ENCODE peak calls at places on chromosomes 16 and 17, in nine cellular contexts. One of them, this sample, is unnamed.

GRCh38 chr16:73382921-73383594 is 335.1 kb upstream of the ZFHX3 start:
- DNase-seq in HS-5: no peak
- DNase-seq in ACHN: no peak
- DNase-seq in Right ventricle myocardium superior: no peak
- DNase-seq in stimulated activated CD4-positive, alpha-beta T cell treated with anti-CD3 and anti-CD28 coated beads, Interleukin-2, amount 100 ng/mL, for 24 hours: no peak
- DNase-seq in RPMI7951: no peak
- DNase-seq in stimulated activated CD8-positive, alpha-beta memory T cell treated with anti-CD3 and anti-CD28 coated beads, Interleukin-2, amount 100 ng/mL, for 1 hour: no peak
- DNase-seq in colonic mucosa: no peak
- DNase-seq in H54: no peak
- DNase-seq in this sample: no peak

GRCh38 chr16:88619859-88620655 is 18.3 kb upstream of the IL17C start:
- DNase-seq in colonic mucosa: no peak
- DNase-seq in H54: no peak
- DNase-seq in HS-5: no peak
- DNase-seq in ACHN: no peak
- DNase-seq in stimulated activated CD4-positive, alpha-beta T cell treated with anti-CD3 and anti-CD28 coated beads, Interleukin-2, amount 100 ng/mL, for 24 hours: peak; percentile 53
- DNase-seq in RPMI7951: peak; percentile 16
- DNase-seq in stimulated activated CD8-positive, alpha-beta memory T cell treated with anti-CD3 and anti-CD28 coated beads, Interleukin-2, amount 100 ng/mL, for 1 hour: peak; percentile 48
- DNase-seq in Right ventricle myocardium superior: no peak
- DNase-seq in this sample: peak; percentile 98

GRCh38 chr16:16120382-16121184 is 102.7 kb downstream of the ABCC6 start:
- DNase-seq in stimulated activated CD8-positive, alpha-beta memory T cell treated with anti-CD3 and anti-CD28 coated beads, Interleukin-2, amount 100 ng/mL, for 1 hour: no peak
- DNase-seq in colonic mucosa: peak; percentile 46
- DNase-seq in ACHN: no peak
- DNase-seq in HS-5: no peak
- DNase-seq in stimulated activated CD4-positive, alpha-beta T cell treated with anti-CD3 and anti-CD28 coated beads, Interleukin-2, amount 100 ng/mL, for 24 hours: no peak
- DNase-seq in H54: no peak
- DNase-seq in RPMI7951: no peak
- DNase-seq in Right ventricle myocardium superior: peak; percentile 83
- DNase-seq in this sample: no peak

GRCh38 chr16:83402969-83403368 is 404.8 kb upstream of the HSBP1 start:
- DNase-seq in H54: peak; percentile 25
- DNase-seq in stimulated activated CD4-positive, alpha-beta T cell treated with anti-CD3 and anti-CD28 coated beads, Interleukin-2, amount 100 ng/mL, for 24 hours: no peak
- DNase-seq in stimulated activated CD8-positive, alpha-beta memory T cell treated with anti-CD3 and anti-CD28 coated beads, Interleukin-2, amount 100 ng/mL, for 1 hour: no peak
- DNase-seq in colonic mucosa: no peak
- DNase-seq in HS-5: no peak
- DNase-seq in RPMI7951: peak; percentile 73
- DNase-seq in Right ventricle myocardium superior: no peak
- DNase-seq in ACHN: no peak
- DNase-seq in this sample: no peak

GRCh38 chr16:31875112-31875803 is 1.7 kb downstream of the ZNF267 start:
- DNase-seq in Right ventricle myocardium superior: no peak
- DNase-seq in RPMI7951: peak; percentile 65
- DNase-seq in colonic mucosa: no peak
- DNase-seq in HS-5: no peak
- DNase-seq in H54: peak; percentile 9
- DNase-seq in stimulated activated CD4-positive, alpha-beta T cell treated with anti-CD3 and anti-CD28 coated beads, Interleukin-2, amount 100 ng/mL, for 24 hours: no peak
- DNase-seq in ACHN: no peak
- DNase-seq in stimulated activated CD8-positive, alpha-beta memory T cell treated with anti-CD3 and anti-CD28 coated beads, Interleukin-2, amount 100 ng/mL, for 1 hour: no peak
- DNase-seq in this sample: no peak

GRCh38 chr16:8569650-8570338 is 20.5 kb downstream of the TMEM114 start:
- DNase-seq in stimulated activated CD8-positive, alpha-beta memory T cell treated with anti-CD3 and anti-CD28 coated beads, Interleukin-2, amount 100 ng/mL, for 1 hour: no peak
- DNase-seq in Right ventricle myocardium superior: no peak
- DNase-seq in RPMI7951: no peak
- DNase-seq in H54: no peak
- DNase-seq in HS-5: no peak
- DNase-seq in ACHN: no peak
- DNase-seq in stimulated activated CD4-positive, alpha-beta T cell treated with anti-CD3 and anti-CD28 coated beads, Interleukin-2, amount 100 ng/mL, for 24 hours: no peak
- DNase-seq in colonic mucosa: no peak
- DNase-seq in this sample: no peak

GRCh38 chr16:10183606-10183959 is 1.4 kb upstream of the GRIN2A start:
- DNase-seq in H54: no peak
- DNase-seq in ACHN: no peak
- DNase-seq in HS-5: no peak
- DNase-seq in colonic mucosa: no peak
- DNase-seq in Right ventricle myocardium superior: no peak
- DNase-seq in stimulated activated CD4-positive, alpha-beta T cell treated with anti-CD3 and anti-CD28 coated beads, Interleukin-2, amount 100 ng/mL, for 24 hours: no peak
- DNase-seq in stimulated activated CD8-positive, alpha-beta memory T cell treated with anti-CD3 and anti-CD28 coated beads, Interleukin-2, amount 100 ng/mL, for 1 hour: no peak
- DNase-seq in RPMI7951: no peak
- DNase-seq in this sample: no peak

GRCh38 chr17:50153650-50154575 is 3.4 kb upstream of the PPP1R9B start:
- DNase-seq in ACHN: no peak
- DNase-seq in colonic mucosa: no peak
- DNase-seq in RPMI7951: peak; percentile 90
- DNase-seq in Right ventricle myocardium superior: peak; percentile 87
- DNase-seq in H54: no peak
- DNase-seq in HS-5: no peak
- DNase-seq in stimulated activated CD4-positive, alpha-beta T cell treated with anti-CD3 and anti-CD28 coated beads, Interleukin-2, amount 100 ng/mL, for 24 hours: no peak
- DNase-seq in stimulated activated CD8-positive, alpha-beta memory T cell treated with anti-CD3 and anti-CD28 coated beads, Interleukin-2, amount 100 ng/mL, for 1 hour: no peak
- DNase-seq in this sample: peak; percentile 53

GRCh38 chr17:81487487-81488275 is 24.9 kb downstream of the ACTG1 start:
- DNase-seq in Right ventricle myocardium superior: peak; percentile 89
- DNase-seq in stimulated activated CD8-positive, alpha-beta memory T cell treated with anti-CD3 and anti-CD28 coated beads, Interleukin-2, amount 100 ng/mL, for 1 hour: peak; percentile 71
- DNase-seq in stimulated activated CD4-positive, alpha-beta T cell treated with anti-CD3 and anti-CD28 coated beads, Interleukin-2, amount 100 ng/mL, for 24 hours: peak; percentile 81
- DNase-seq in RPMI7951: peak; percentile 26
- DNase-seq in H54: peak; percentile 90
- DNase-seq in HS-5: no peak
- DNase-seq in colonic mucosa: peak; percentile 81
- DNase-seq in ACHN: peak; percentile 86
- DNase-seq in this sample: no peak

GRCh38 chr16:7268182-7268581 is 64.5 kb upstream of the RBFOX1 start:
- DNase-seq in H54: peak; percentile 12
- DNase-seq in HS-5: no peak
- DNase-seq in stimulated activated CD4-positive, alpha-beta T cell treated with anti-CD3 and anti-CD28 coated beads, Interleukin-2, amount 100 ng/mL, for 24 hours: no peak
- DNase-seq in colonic mucosa: peak; percentile 32
- DNase-seq in stimulated activated CD8-positive, alpha-beta memory T cell treated with anti-CD3 and anti-CD28 coated beads, Interleukin-2, amount 100 ng/mL, for 1 hour: no peak
- DNase-seq in ACHN: peak; percentile 53
- DNase-seq in RPMI7951: peak; percentile 6
- DNase-seq in Right ventricle myocardium superior: no peak
- DNase-seq in this sample: peak; percentile 13

GRCh38 chr16:12213180-12213579 is 236.6 kb downstream of the SNX29 start:
- DNase-seq in stimulated activated CD4-positive, alpha-beta T cell treated with anti-CD3 and anti-CD28 coated beads, Interleukin-2, amount 100 ng/mL, for 24 hours: no peak
- DNase-seq in H54: no peak
- DNase-seq in Right ventricle myocardium superior: no peak
- DNase-seq in stimulated activated CD8-positive, alpha-beta memory T cell treated with anti-CD3 and anti-CD28 coated beads, Interleukin-2, amount 100 ng/mL, for 1 hour: no peak
- DNase-seq in HS-5: no peak
- DNase-seq in colonic mucosa: no peak
- DNase-seq in ACHN: no peak
- DNase-seq in RPMI7951: no peak
- DNase-seq in this sample: no peak

GRCh38 chr17:34798581-34798980 is 162.7 kb downstream of the CCT6B start:
- DNase-seq in H54: no peak
- DNase-seq in ACHN: no peak
- DNase-seq in colonic mucosa: no peak
- DNase-seq in HS-5: no peak
- DNase-seq in stimulated activated CD4-positive, alpha-beta T cell treated with anti-CD3 and anti-CD28 coated beads, Interleukin-2, amount 100 ng/mL, for 24 hours: no peak
- DNase-seq in RPMI7951: no peak
- DNase-seq in Right ventricle myocardium superior: no peak
- DNase-seq in stimulated activated CD8-positive, alpha-beta memory T cell treated with anti-CD3 and anti-CD28 coated beads, Interleukin-2, amount 100 ng/mL, for 1 hour: no peak
- DNase-seq in this sample: no peak

GRCh38 chr17:42814633-42815399 is 9.3 kb downstream of the BECN1 start:
- DNase-seq in Right ventricle myocardium superior: no peak
- DNase-seq in H54: peak; percentile 64
- DNase-seq in RPMI7951: peak; percentile 87
- DNase-seq in ACHN: no peak
- DNase-seq in colonic mucosa: no peak
- DNase-seq in HS-5: peak; percentile 93
- DNase-seq in stimulated activated CD4-positive, alpha-beta T cell treated with anti-CD3 and anti-CD28 coated beads, Interleukin-2, amount 100 ng/mL, for 24 hours: no peak
- DNase-seq in stimulated activated CD8-positive, alpha-beta memory T cell treated with anti-CD3 and anti-CD28 coated beads, Interleukin-2, amount 100 ng/mL, for 1 hour: no peak
- DNase-seq in this sample: no peak

GRCh38 chr16:49593423-49594040 is 219.9 kb downstream of the C16orf78 start:
- DNase-seq in HS-5: no peak
- DNase-seq in stimulated activated CD4-positive, alpha-beta T cell treated with anti-CD3 and anti-CD28 coated beads, Interleukin-2, amount 100 ng/mL, for 24 hours: no peak
- DNase-seq in stimulated activated CD8-positive, alpha-beta memory T cell treated with anti-CD3 and anti-CD28 coated beads, Interleukin-2, amount 100 ng/mL, for 1 hour: no peak
- DNase-seq in RPMI7951: no peak
- DNase-seq in H54: no peak
- DNase-seq in ACHN: no peak
- DNase-seq in colonic mucosa: no peak
- DNase-seq in Right ventricle myocardium superior: no peak
- DNase-seq in this sample: no peak

GRCh38 chr17:75996665-75997590 is 3.7 kb upstream of the CDK3 start:
- DNase-seq in ACHN: peak; percentile 43
- DNase-seq in RPMI7951: peak; percentile 68
- DNase-seq in stimulated activated CD4-positive, alpha-beta T cell treated with anti-CD3 and anti-CD28 coated beads, Interleukin-2, amount 100 ng/mL, for 24 hours: peak; percentile 39
- DNase-seq in H54: peak; percentile 86
- DNase-seq in Right ventricle myocardium superior: peak; percentile 60
- DNase-seq in stimulated activated CD8-positive, alpha-beta memory T cell treated with anti-CD3 and anti-CD28 coated beads, Interleukin-2, amount 100 ng/mL, for 1 hour: no peak
- DNase-seq in colonic mucosa: peak; percentile 88
- DNase-seq in HS-5: no peak
- DNase-seq in this sample: peak; percentile 85

GRCh38 chr17:3544365-3544764 is 13.2 kb downstream of the TRPV3 start:
- DNase-seq in RPMI7951: no peak
- DNase-seq in Right ventricle myocardium superior: no peak
- DNase-seq in ACHN: no peak
- DNase-seq in stimulated activated CD4-positive, alpha-beta T cell treated with anti-CD3 and anti-CD28 coated beads, Interleukin-2, amount 100 ng/mL, for 24 hours: no peak
- DNase-seq in H54: no peak
- DNase-seq in colonic mucosa: no peak
- DNase-seq in HS-5: no peak
- DNase-seq in stimulated activated CD8-positive, alpha-beta memory T cell treated with anti-CD3 and anti-CD28 coated beads, Interleukin-2, amount 100 ng/mL, for 1 hour: no peak
- DNase-seq in this sample: no peak

GRCh38 chr17:47254403-47254943 is 846 bp downstream of the ITGB3 start:
- DNase-seq in Right ventricle myocardium superior: no peak
- DNase-seq in RPMI7951: no peak
- DNase-seq in stimulated activated CD4-positive, alpha-beta T cell treated with anti-CD3 and anti-CD28 coated beads, Interleukin-2, amount 100 ng/mL, for 24 hours: no peak
- DNase-seq in stimulated activated CD8-positive, alpha-beta memory T cell treated with anti-CD3 and anti-CD28 coated beads, Interleukin-2, amount 100 ng/mL, for 1 hour: no peak
- DNase-seq in ACHN: no peak
- DNase-seq in H54: no peak
- DNase-seq in colonic mucosa: no peak
- DNase-seq in HS-5: no peak
- DNase-seq in this sample: no peak

GRCh38 chr16:68823401-68823800 is 19.9 kb upstream of the TANGO6 start:
- DNase-seq in stimulated activated CD4-positive, alpha-beta T cell treated with anti-CD3 and anti-CD28 coated beads, Interleukin-2, amount 100 ng/mL, for 24 hours: no peak
- DNase-seq in stimulated activated CD8-positive, alpha-beta memory T cell treated with anti-CD3 and anti-CD28 coated beads, Interleukin-2, amount 100 ng/mL, for 1 hour: no peak
- DNase-seq in HS-5: peak; percentile 85
- DNase-seq in H54: peak; percentile 74
- DNase-seq in Right ventricle myocardium superior: no peak
- DNase-seq in colonic mucosa: no peak
- DNase-seq in RPMI7951: peak; percentile 70
- DNase-seq in ACHN: peak; percentile 87
- DNase-seq in this sample: peak; percentile 37

GRCh38 chr16:72094266-72094610 is 591 bp downstream of the DHX38 start:
- DNase-seq in Right ventricle myocardium superior: no peak
- DNase-seq in HS-5: no peak
- DNase-seq in stimulated activated CD4-positive, alpha-beta T cell treated with anti-CD3 and anti-CD28 coated beads, Interleukin-2, amount 100 ng/mL, for 24 hours: peak; percentile 64
- DNase-seq in H54: no peak
- DNase-seq in RPMI7951: peak; percentile 15
- DNase-seq in stimulated activated CD8-positive, alpha-beta memory T cell treated with anti-CD3 and anti-CD28 coated beads, Interleukin-2, amount 100 ng/mL, for 1 hour: no peak
- DNase-seq in colonic mucosa: peak; percentile 28
- DNase-seq in ACHN: peak; percentile 25
- DNase-seq in this sample: no peak

GRCh38 chr16:89031715-89032659 is 55.0 kb upstream of the CBFA2T3 start:
- DNase-seq in colonic mucosa: peak; percentile 34
- DNase-seq in H54: no peak
- DNase-seq in RPMI7951: no peak
- DNase-seq in HS-5: no peak
- DNase-seq in ACHN: no peak
- DNase-seq in stimulated activated CD8-positive, alpha-beta memory T cell treated with anti-CD3 and anti-CD28 coated beads, Interleukin-2, amount 100 ng/mL, for 1 hour: peak; percentile 25
- DNase-seq in Right ventricle myocardium superior: peak; percentile 66
- DNase-seq in stimulated activated CD4-positive, alpha-beta T cell treated with anti-CD3 and anti-CD28 coated beads, Interleukin-2, amount 100 ng/mL, for 24 hours: peak; percentile 53
- DNase-seq in this sample: no peak

GRCh38 chr16:386641-387156 is 4.9 kb upstream of the PGAP6 start:
- DNase-seq in RPMI7951: peak; percentile 59
- DNase-seq in stimulated activated CD8-positive, alpha-beta memory T cell treated with anti-CD3 and anti-CD28 coated beads, Interleukin-2, amount 100 ng/mL, for 1 hour: no peak
- DNase-seq in H54: no peak
- DNase-seq in Right ventricle myocardium superior: no peak
- DNase-seq in colonic mucosa: no peak
- DNase-seq in HS-5: no peak
- DNase-seq in stimulated activated CD4-positive, alpha-beta T cell treated with anti-CD3 and anti-CD28 coated beads, Interleukin-2, amount 100 ng/mL, for 24 hours: no peak
- DNase-seq in ACHN: peak; percentile 31
- DNase-seq in this sample: no peak

GRCh38 chr16:22945361-22945760 is 131.4 kb downstream of the HS3ST2 start:
- DNase-seq in RPMI7951: peak; percentile 3
- DNase-seq in HS-5: no peak
- DNase-seq in ACHN: no peak
- DNase-seq in colonic mucosa: no peak
- DNase-seq in stimulated activated CD8-positive, alpha-beta memory T cell treated with anti-CD3 and anti-CD28 coated beads, Interleukin-2, amount 100 ng/mL, for 1 hour: no peak
- DNase-seq in H54: no peak
- DNase-seq in stimulated activated CD4-positive, alpha-beta T cell treated with anti-CD3 and anti-CD28 coated beads, Interleukin-2, amount 100 ng/mL, for 24 hours: no peak
- DNase-seq in Right ventricle myocardium superior: no peak
- DNase-seq in this sample: no peak

This sample was measured in H4.